ENCODE peak calls at places on chromosomes 7 and 10, in ten cellular contexts. One of them, this sample, is unnamed.

GRCh38 chr10:124106241-124106905 is 13.0 kb upstream of the CHST15 start:
- DNase-seq in A172: peak
- DNase-seq in GM23338: no peak
- DNase-seq in T1000: no peak
- DNase-seq in OCI-LY7: peak
- DNase-seq in AG09309: peak
- DNase-seq in adipocyte: peak
- DNase-seq in stimulated activated CD4-positive, alpha-beta T cell treated with anti-CD3 and anti-CD28 coated beads, Interleukin-1b, Interleukin-23, amount 100 ng/mL, for 48 hours: no peak
- DNase-seq in WTC11: no peak
- DNase-seq in nephron progenitor cell: no peak
- DNase-seq in this sample: peak

GRCh38 chr7:95608344-95609173 is 12.2 kb upstream of the PDK4 start:
- DNase-seq in T1000: peak
- DNase-seq in OCI-LY7: peak
- DNase-seq in GM23338: peak
- DNase-seq in WTC11: peak
- DNase-seq in nephron progenitor cell: peak
- DNase-seq in stimulated activated CD4-positive, alpha-beta T cell treated with anti-CD3 and anti-CD28 coated beads, Interleukin-1b, Interleukin-23, amount 100 ng/mL, for 48 hours: no peak
- DNase-seq in AG09309: peak
- DNase-seq in A172: peak
- DNase-seq in adipocyte: peak
- DNase-seq in this sample: peak

GRCh38 chr10:47047127-47047504 is 135.9 kb downstream of the PTPN20 start:
- DNase-seq in adipocyte: no peak
- DNase-seq in WTC11: peak
- DNase-seq in nephron progenitor cell: no peak
- DNase-seq in T1000: no peak
- DNase-seq in A172: no peak
- DNase-seq in AG09309: no peak
- DNase-seq in GM23338: no peak
- DNase-seq in stimulated activated CD4-positive, alpha-beta T cell treated with anti-CD3 and anti-CD28 coated beads, Interleukin-1b, Interleukin-23, amount 100 ng/mL, for 48 hours: no peak
- DNase-seq in OCI-LY7: no peak
- DNase-seq in this sample: no peak

GRCh38 chr7:29113384-29114102 is 32.8 kb downstream of the CPVL start:
- DNase-seq in WTC11: peak
- DNase-seq in T1000: no peak
- DNase-seq in GM23338: peak
- DNase-seq in OCI-LY7: peak
- DNase-seq in A172: peak
- DNase-seq in adipocyte: peak
- DNase-seq in nephron progenitor cell: no peak
- DNase-seq in stimulated activated CD4-positive, alpha-beta T cell treated with anti-CD3 and anti-CD28 coated beads, Interleukin-1b, Interleukin-23, amount 100 ng/mL, for 48 hours: no peak
- DNase-seq in AG09309: no peak
- DNase-seq in this sample: peak

GRCh38 chr7:78479348-78479747 is 680.8 kb downstream of the PHTF2 start:
- DNase-seq in A172: no peak
- DNase-seq in OCI-LY7: no peak
- DNase-seq in nephron progenitor cell: no peak
- DNase-seq in WTC11: no peak
- DNase-seq in stimulated activated CD4-positive, alpha-beta T cell treated with anti-CD3 and anti-CD28 coated beads, Interleukin-1b, Interleukin-23, amount 100 ng/mL, for 48 hours: no peak
- DNase-seq in AG09309: no peak
- DNase-seq in adipocyte: peak
- DNase-seq in T1000: no peak
- DNase-seq in GM23338: no peak
- DNase-seq in this sample: no peak

GRCh38 chr10:78960316-78960800 is 108.4 kb upstream of the ZMIZ1 start:
- DNase-seq in stimulated activated CD4-positive, alpha-beta T cell treated with anti-CD3 and anti-CD28 coated beads, Interleukin-1b, Interleukin-23, amount 100 ng/mL, for 48 hours: no peak
- DNase-seq in nephron progenitor cell: no peak
- DNase-seq in A172: peak
- DNase-seq in T1000: peak
- DNase-seq in GM23338: no peak
- DNase-seq in AG09309: peak
- DNase-seq in OCI-LY7: no peak
- DNase-seq in adipocyte: peak
- DNase-seq in WTC11: no peak
- DNase-seq in this sample: no peak

GRCh38 chr7:21281193-21281592 is 146.7 kb upstream of the SP4 start:
- DNase-seq in nephron progenitor cell: no peak
- DNase-seq in adipocyte: no peak
- DNase-seq in A172: no peak
- DNase-seq in OCI-LY7: no peak
- DNase-seq in WTC11: no peak
- DNase-seq in T1000: no peak
- DNase-seq in stimulated activated CD4-positive, alpha-beta T cell treated with anti-CD3 and anti-CD28 coated beads, Interleukin-1b, Interleukin-23, amount 100 ng/mL, for 48 hours: no peak
- DNase-seq in AG09309: no peak
- DNase-seq in GM23338: no peak
- DNase-seq in this sample: no peak

GRCh38 chr7:5379576-5379975 is 44.1 kb downstream of the TNRC18 start:
- DNase-seq in AG09309: no peak
- DNase-seq in GM23338: no peak
- DNase-seq in OCI-LY7: no peak
- DNase-seq in A172: no peak
- DNase-seq in WTC11: no peak
- DNase-seq in stimulated activated CD4-positive, alpha-beta T cell treated with anti-CD3 and anti-CD28 coated beads, Interleukin-1b, Interleukin-23, amount 100 ng/mL, for 48 hours: no peak
- DNase-seq in T1000: no peak
- DNase-seq in adipocyte: no peak
- DNase-seq in nephron progenitor cell: no peak
- DNase-seq in this sample: no peak

GRCh38 chr10:50417906-50418697 is 166.8 kb upstream of the ASAH2 start:
- DNase-seq in WTC11: peak
- DNase-seq in T1000: peak
- DNase-seq in stimulated activated CD4-positive, alpha-beta T cell treated with anti-CD3 and anti-CD28 coated beads, Interleukin-1b, Interleukin-23, amount 100 ng/mL, for 48 hours: peak
- DNase-seq in GM23338: peak
- DNase-seq in OCI-LY7: peak
- DNase-seq in A172: peak
- DNase-seq in adipocyte: peak
- DNase-seq in nephron progenitor cell: peak
- DNase-seq in AG09309: peak
- DNase-seq in this sample: peak

GRCh38 chr7:7969306-7970112 is 913 bp downstream of the GLCCI1 start:
- DNase-seq in stimulated activated CD4-positive, alpha-beta T cell treated with anti-CD3 and anti-CD28 coated beads, Interleukin-1b, Interleukin-23, amount 100 ng/mL, for 48 hours: peak
- DNase-seq in OCI-LY7: peak
- DNase-seq in nephron progenitor cell: peak
- DNase-seq in AG09309: no peak
- DNase-seq in A172: peak
- DNase-seq in WTC11: peak
- DNase-seq in GM23338: peak
- DNase-seq in T1000: no peak
- DNase-seq in adipocyte: peak
- DNase-seq in this sample: peak

GRCh38 chr10:43878386-43878785 is 229.7 kb upstream of the ZNF32 start:
- DNase-seq in stimulated activated CD4-positive, alpha-beta T cell treated with anti-CD3 and anti-CD28 coated beads, Interleukin-1b, Interleukin-23, amount 100 ng/mL, for 48 hours: no peak
- DNase-seq in A172: peak
- DNase-seq in GM23338: no peak
- DNase-seq in AG09309: no peak
- DNase-seq in WTC11: no peak
- DNase-seq in nephron progenitor cell: no peak
- DNase-seq in adipocyte: peak
- DNase-seq in OCI-LY7: no peak
- DNase-seq in T1000: no peak
- DNase-seq in this sample: no peak

GRCh38 chr10:77820349-77820748 is 106.2 kb downstream of the DLG5 start:
- DNase-seq in adipocyte: no peak
- DNase-seq in WTC11: no peak
- DNase-seq in T1000: no peak
- DNase-seq in A172: no peak
- DNase-seq in stimulated activated CD4-positive, alpha-beta T cell treated with anti-CD3 and anti-CD28 coated beads, Interleukin-1b, Interleukin-23, amount 100 ng/mL, for 48 hours: no peak
- DNase-seq in nephron progenitor cell: no peak
- DNase-seq in AG09309: no peak
- DNase-seq in OCI-LY7: no peak
- DNase-seq in GM23338: no peak
- DNase-seq in this sample: no peak

GRCh38 chr7:68420342-68420750 is 1177.9 kb upstream of the AUTS2 start:
- DNase-seq in stimulated activated CD4-positive, alpha-beta T cell treated with anti-CD3 and anti-CD28 coated beads, Interleukin-1b, Interleukin-23, amount 100 ng/mL, for 48 hours: no peak
- DNase-seq in adipocyte: no peak
- DNase-seq in WTC11: no peak
- DNase-seq in OCI-LY7: no peak
- DNase-seq in AG09309: no peak
- DNase-seq in nephron progenitor cell: no peak
- DNase-seq in T1000: no peak
- DNase-seq in A172: no peak
- DNase-seq in GM23338: no peak
- DNase-seq in this sample: no peak

GRCh38 chr7:154437238-154437637 is 385.0 kb downstream of the DPP6 start:
- DNase-seq in A172: no peak
- DNase-seq in stimulated activated CD4-positive, alpha-beta T cell treated with anti-CD3 and anti-CD28 coated beads, Interleukin-1b, Interleukin-23, amount 100 ng/mL, for 48 hours: no peak
- DNase-seq in AG09309: no peak
- DNase-seq in T1000: no peak
- DNase-seq in OCI-LY7: no peak
- DNase-seq in GM23338: no peak
- DNase-seq in nephron progenitor cell: no peak
- DNase-seq in WTC11: no peak
- DNase-seq in adipocyte: no peak
- DNase-seq in this sample: no peak

GRCh38 chr10:116526219-116526618 is 19.5 kb upstream of the PNLIP start:
- DNase-seq in nephron progenitor cell: no peak
- DNase-seq in stimulated activated CD4-positive, alpha-beta T cell treated with anti-CD3 and anti-CD28 coated beads, Interleukin-1b, Interleukin-23, amount 100 ng/mL, for 48 hours: no peak
- DNase-seq in WTC11: no peak
- DNase-seq in adipocyte: no peak
- DNase-seq in OCI-LY7: no peak
- DNase-seq in T1000: no peak
- DNase-seq in GM23338: no peak
- DNase-seq in A172: no peak
- DNase-seq in AG09309: no peak
- DNase-seq in this sample: no peak